ENCODE peak calls at places on chromosomes 7 and 10, in four cellular contexts. S is mucosa of descending colon, U is BE2C, M is sigmoid colon. C is an unnamed sample. For H3K4me1, the result is how much of the 10 kb centered on the place peaks cover.

GRCh38 chr10:79434223-79434687 is 11.2 kb downstream of the ZCCHC24 start:
- DNase-seq in S (no peak), U (peak), M (no peak), C (no peak)

GRCh38 chr7:55158541-55158940 is 139.7 kb downstream of the EGFR start:
- DNase-seq in S (no peak), U (no peak), M (no peak), C (no peak)

GRCh38 chr7:137952406-137952805 is 49.5 kb downstream of the CREB3L2 start:
- DNase-seq in S (peak), U (no peak), M (no peak), C (no peak)

GRCh38 chr10:99983280-99983988 is 26.3 kb downstream of the DNMBP start:
- DNase-seq in S (peak), U (peak), M (no peak), C (no peak)

GRCh38 chr10:35487336-35488034 is 117.7 kb upstream of the GJD4 start:
- DNase-seq in S (no peak), U (no peak), M (no peak), C (no peak)

GRCh38 chr10:100886544-100886943 is 26.2 kb upstream of the SLF2 start:
- DNase-seq in S (no peak), U (no peak), M (no peak), C (no peak)

GRCh38 chr7:139763330-139763729 is 14.5 kb downstream of the HIPK2 start:
- DNase-seq in S (no peak), U (no peak), M (no peak), C (no peak)

GRCh38 chr10:133087679-133088523 is at the start of gene ADGRA1:
- DNase-seq in S (no peak), U (no peak), M (no peak), C (peak)

GRCh38 chr7:15463801-15464761 is 97.7 kb downstream of the AGMO start:
- DNase-seq in S (no peak), U (no peak), M (no peak), C (no peak)

GRCh38 chr7:150904342-150904909 is 52.1 kb downstream of the AOC1 start:
- DNase-seq in S (no peak), U (no peak), M (no peak), C (peak)

GRCh38 chr10:32159264-32159663 is 103.0 kb upstream of the KIF5B start:
- DNase-seq in S (no peak), U (no peak), M (no peak), C (no peak)

GRCh38 chr10:32163774-32164148 is 107.5 kb upstream of the KIF5B start:
- DNase-seq in S (peak), U (no peak), M (no peak), C (no peak)

GRCh38 chr10:32161586-32161985 is 105.4 kb upstream of the KIF5B start:
- DNase-seq in S (no peak), U (no peak), M (no peak), C (no peak)

GRCh38 chr10:32163076-32163773 is 107.0 kb upstream of the KIF5B start:
- DNase-seq in S (no peak), U (no peak), M (no peak), C (no peak)

GRCh38 chr10:32160866-32161265 is 104.6 kb upstream of the KIF5B start:
- DNase-seq in S (no peak), U (no peak), M (no peak), C (no peak)
- H3K4me3 ChIP-seq in S (no peak), U (no peak), M (no peak), C (no peak)

GRCh38 chr10:70164179-70164578 is 6.1 kb downstream of the SAR1A start:
- DNase-seq in S (no peak), U (no peak), M (no peak), C (no peak)
- H3K4me1 ChIP-seq in S (under half), U (under half), M (under half), C (under half)

GRCh38 chr10:131871673-131872005 is 29.2 kb upstream of the PPP2R2D start:
- DNase-seq in S (no peak), U (no peak), M (peak), C (peak)

GRCh38 chr10:131870831-131871672 is 29.8 kb upstream of the PPP2R2D start:
- DNase-seq in S (no peak), U (no peak), M (peak), C (peak)

GRCh38 chr10:131872837-131873375 is 27.9 kb upstream of the PPP2R2D start:
- DNase-seq in S (no peak), U (no peak), M (peak), C (peak)

GRCh38 chr10:131870411-131870810 is 30.4 kb upstream of the PPP2R2D start:
- DNase-seq in S (no peak), U (no peak), M (peak), C (peak)

GRCh38 chr10:131872011-131872836 is 28.6 kb upstream of the PPP2R2D start:
- DNase-seq in S (no peak), U (no peak), M (peak), C (peak)
- H3K4me3 ChIP-seq in S (no peak), U (no peak), M (no peak), C (no peak)

GRCh38 chr7:107998150-107998549 is 4.8 kb downstream of the LAMB1 start:
- DNase-seq in S (no peak), U (no peak), M (no peak), C (no peak)
- H3K4me1 ChIP-seq in S (under half), U (under half), M (half or more), C (under half)

GRCh38 chr7:44998153-44998871 is 1.7 kb upstream of the CCM2 start:
- DNase-seq in S (no peak), U (no peak), M (peak), C (no peak)
- H3K4me3 ChIP-seq in S (no peak), U (peak), M (no peak), C (no peak)

GRCh38 chr10:65843203-65843602 is 1082.6 kb upstream of the LRRTM3 start:
- DNase-seq in S (no peak), U (no peak), M (no peak), C (no peak)

DNA sequence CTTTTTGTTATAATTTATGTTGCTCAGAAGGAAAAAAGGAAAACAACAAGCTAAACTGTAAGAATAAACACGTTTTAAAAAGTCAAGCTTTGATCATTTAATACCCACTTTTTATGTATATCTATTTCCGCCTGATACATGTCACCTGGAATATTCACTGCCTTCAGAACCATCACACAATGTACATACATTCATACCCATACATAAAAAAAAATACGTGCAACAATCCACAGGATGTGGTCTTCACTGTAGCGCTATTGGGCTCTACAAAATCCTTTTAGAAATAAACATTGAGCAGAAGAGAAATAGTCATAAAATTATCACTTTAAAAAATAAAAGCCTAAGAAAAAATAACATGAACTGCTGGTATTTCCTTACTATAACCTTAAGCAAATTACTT is 1078.9 kb upstream of the LRRTM3 start:
- DNase-seq in S (no peak), U (no peak), M (no peak), C (no peak)
- H3K4me1 ChIP-seq in S (under half), U (under half), M (under half), C (under half)

C was measured in kidney.